ENCODE peak calls at places on chromosomes 5 and 9, in seven cellular contexts. S, E, V, O, G, Q and K are unnamed samples.

GRCh38 chr5:103901885-103902284 is 339.3 kb upstream of the NUDT12 start:
- DNase-seq in S (no peak), E (no peak), V (no peak), O (no peak), G (no peak), Q (no peak), K (no peak)

GRCh38 chr5:177491429-177491945 is 5.9 kb downstream of the PDLIM7 start:
- DNase-seq in S (peak), E (peak), V (no peak), O (peak), G (peak), Q (peak), K (peak)

GRCh38 chr5:91033370-91033769 is 349.7 kb downstream of the ARRDC3 start:
- DNase-seq in S (no peak), E (no peak), V (no peak), O (peak), G (no peak), Q (no peak), K (no peak)

GRCh38 chr5:172186114-172186695 is 1.8 kb downstream of the STK10 start:
- DNase-seq in S (no peak), E (no peak), V (no peak), O (no peak), G (no peak), Q (no peak), K (no peak)

GRCh38 chr5:138955013-138955660 is 80.0 kb upstream of the LRRTM2 start:
- DNase-seq in S (no peak), E (no peak), V (no peak), O (peak), G (no peak), Q (no peak), K (peak)

GRCh38 chr5:31990701-31991110 is 183.4 kb downstream of the GOLPH3 start:
- DNase-seq in S (no peak), E (no peak), V (no peak), O (no peak), G (no peak), Q (no peak), K (no peak)

GRCh38 chr9:132008184-132008781 is 71.4 kb downstream of the MED27 start:
- DNase-seq in S (no peak), E (no peak), V (peak), O (no peak), G (no peak), Q (no peak), K (no peak)

GRCh38 chr5:34484190-34484589 is 171.9 kb upstream of the RAI14 start:
- DNase-seq in S (no peak), E (no peak), V (no peak), O (no peak), G (no peak), Q (no peak), K (no peak)

GRCh38 chr9:129451089-129451656 is 169.7 kb downstream of the C9orf50 start:
- DNase-seq in S (no peak), E (peak), V (no peak), O (no peak), G (peak), Q (peak), K (no peak)

GRCh38 chr9:38183994-38184568 is 115.1 kb upstream of the SHB start:
- DNase-seq in S (no peak), E (no peak), V (no peak), O (no peak), G (peak), Q (peak), K (no peak)

GRCh38 chr9:127910613-127911205 is 6.1 kb downstream of the ST6GALNAC4 start:
- DNase-seq in S (no peak), E (no peak), V (no peak), O (peak), G (no peak), Q (no peak), K (no peak)

GRCh38 chr9:83019246-83019645 is 43.7 kb downstream of the RASEF start:
- DNase-seq in S (no peak), E (no peak), V (no peak), O (no peak), G (no peak), Q (no peak), K (no peak)

GRCh38 chr9:34992376-34992951 is 2.9 kb downstream of the DNAJB5 start:
- DNase-seq in S (no peak), E (no peak), V (peak), O (no peak), G (peak), Q (peak), K (no peak)

GRCh38 chr9:81632599-81632998 is 56.7 kb downstream of the TLE1 start:
- DNase-seq in S (no peak), E (no peak), V (peak), O (no peak), G (no peak), Q (peak), K (no peak)

GRCh38 chr5:134592141-134592746 is 40.4 kb downstream of the SAR1B start:
- DNase-seq in S (no peak), E (no peak), V (no peak), O (no peak), G (peak), Q (peak), K (no peak)

GRCh38 chr5:141573489-141574121 is 45.2 kb downstream of the DIAPH1 start:
- DNase-seq in S (no peak), E (no peak), V (no peak), O (no peak), G (no peak), Q (no peak), K (no peak)

GRCh38 chr9:21031091-21031817 is at the start of gene HACD4:
- DNase-seq in S (peak), E (peak), V (peak), O (peak), G (peak), Q (peak), K (peak)

GRCh38 chr5:159582756-159583523 is 252.7 kb upstream of the IL12B start:
- DNase-seq in S (no peak), E (no peak), V (peak), O (no peak), G (no peak), Q (peak), K (no peak)

GRCh38 chr9:89601306-89601705 is 3.5 kb upstream of the GADD45G start:
- DNase-seq in S (no peak), E (no peak), V (no peak), O (no peak), G (peak), Q (no peak), K (no peak)

GRCh38 chr5:91189480-91190332 is 193.4 kb downstream of the ARRDC3 start:
- DNase-seq in S (no peak), E (no peak), V (peak), O (peak), G (peak), Q (peak), K (no peak)

DNA sequence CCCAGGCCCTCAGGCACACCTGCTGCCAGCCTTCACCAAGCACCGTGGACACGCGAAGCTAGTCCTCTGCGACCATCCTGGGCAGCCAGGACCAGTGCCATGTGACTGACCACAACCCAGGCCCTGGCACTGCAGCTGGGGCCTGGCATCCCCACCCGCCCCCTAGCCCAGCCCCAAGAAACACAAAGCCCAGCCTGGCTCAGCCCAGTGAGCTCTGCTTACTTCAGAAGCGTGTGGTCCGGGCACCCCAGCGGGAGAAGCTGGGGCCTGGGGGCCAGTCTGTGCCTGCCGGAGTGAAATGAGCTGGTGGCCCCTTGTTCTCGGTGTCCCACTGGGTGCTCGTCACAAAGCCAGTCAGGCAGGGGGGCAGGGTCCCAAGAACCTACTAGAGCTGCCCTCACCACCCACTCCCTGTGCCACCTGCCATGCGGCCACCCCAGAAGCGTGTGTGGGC is 87.9 kb downstream of the KCNT1 start:
- DNase-seq in S (no peak), E (no peak), V (no peak), O (no peak), G (no peak), Q (no peak), K (no peak)
- TF ChIP-seq CTCF in S (no peak), E (no peak), V (no peak), O (no peak), G (no peak), Q (no peak), K (no peak)

GRCh38 chr5:16879650-16880049 is 56.4 kb downstream of the MYO10 start:
- DNase-seq in S (no peak), E (no peak), V (no peak), O (no peak), G (no peak), Q (no peak), K (no peak)
- TF ChIP-seq CTCF in S (no peak), E (no peak), V (no peak), O (no peak), G (no peak), Q (no peak), K (no peak)

DNA sequence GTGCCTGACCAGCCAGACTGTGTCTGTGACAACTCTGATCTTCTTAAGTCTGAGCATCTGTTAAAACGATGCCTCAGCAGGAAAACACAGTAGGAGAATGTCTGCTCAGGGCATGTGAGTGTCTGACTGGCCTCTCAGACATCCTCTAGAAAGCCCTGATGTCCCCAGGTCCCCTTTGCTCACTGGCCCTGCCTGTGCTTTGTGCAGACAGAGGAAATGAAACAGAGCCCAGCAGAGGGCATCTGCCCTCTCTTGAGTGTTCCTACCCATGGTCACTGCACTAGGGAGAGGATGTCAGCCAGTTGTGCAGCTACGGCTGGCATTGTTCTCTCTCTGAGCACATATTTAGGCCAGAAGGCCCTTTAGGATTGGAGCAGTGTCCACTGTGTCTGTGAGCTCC is 56.9 kb downstream of the TRPC7 start:
- DNase-seq in S (no peak), E (no peak), V (no peak), O (no peak), G (peak), Q (peak), K (no peak)
- TF ChIP-seq CTCF in S (no peak), E (no peak), V (peak), O (no peak), G (peak), Q (peak), K (no peak)

GRCh38 chr9:76438841-76439588 is 20.0 kb upstream of the GCNT1 start:
- DNase-seq in S (no peak), E (no peak), V (no peak), O (no peak), G (no peak), Q (no peak), K (no peak)
- TF ChIP-seq CTCF in S (no peak), E (no peak), V (no peak), O (no peak), G (no peak), Q (no peak), K (no peak)

GRCh38 chr5:1194378-1194777 is 7.0 kb upstream of the SLC6A19 start:
- DNase-seq in S (no peak), E (no peak), V (no peak), O (no peak), G (no peak), Q (no peak), K (no peak)
- TF ChIP-seq CTCF in S (no peak), E (no peak), V (no peak), O (no peak), G (no peak), Q (no peak), K (no peak)

GRCh38 chr5:68848086-68848485 is 245.7 kb upstream of the SLC30A5 start:
- DNase-seq in S (no peak), E (no peak), V (peak), O (no peak), G (no peak), Q (no peak), K (no peak)
- TF ChIP-seq CTCF in S (no peak), E (no peak), V (no peak), O (no peak), G (no peak), Q (no peak), K (no peak)

DNA sequence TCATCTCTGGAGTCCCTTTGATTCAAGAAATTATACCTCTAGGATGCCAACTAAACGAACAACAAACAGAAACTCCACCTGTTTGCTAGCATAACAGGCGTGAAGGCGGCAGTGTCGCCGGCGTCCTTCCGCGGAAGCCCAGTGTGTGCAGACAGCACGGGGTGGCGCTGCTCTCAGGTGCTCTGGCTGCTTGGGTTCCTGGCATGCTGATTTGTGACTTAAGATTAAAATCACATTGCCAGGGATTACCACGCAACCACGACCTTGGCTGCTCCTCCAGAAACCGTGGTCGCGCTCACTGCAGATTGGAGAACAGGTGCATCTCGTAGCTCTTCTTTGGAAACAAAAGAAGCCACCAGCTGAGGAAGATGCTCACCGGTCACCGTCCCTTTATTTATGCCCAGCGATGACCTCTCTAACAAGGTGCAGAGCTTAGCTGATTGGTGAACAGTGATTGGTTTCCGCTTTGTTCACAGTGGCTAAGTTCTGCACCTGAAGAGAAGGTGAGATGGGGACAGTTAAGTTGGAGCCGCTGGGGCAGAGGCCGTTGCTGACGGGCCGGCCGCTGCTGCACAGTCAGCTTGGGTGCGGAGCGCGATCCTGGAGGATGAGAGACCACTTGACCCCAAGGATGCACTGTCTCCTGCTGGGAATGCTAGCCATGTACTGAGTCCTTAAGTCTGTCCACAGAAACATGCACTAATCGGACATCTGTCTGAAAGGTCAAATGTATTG is 232.3 kb downstream of the FANCC start:
- DNase-seq in S (no peak), E (no peak), V (no peak), O (no peak), G (no peak), Q (no peak), K (no peak)
- TF ChIP-seq CTCF in S (no peak), E (no peak), V (no peak), O (no peak), G (no peak), Q (no peak), K (no peak)